ENCODE peak calls at places on chromosomes 13 and 19, in four cellular contexts. J is A172; Q is activated CD4-positive, alpha-beta T cell treated with anti-CD3 and anti-CD28 coated beads for 4 hours; R is retina. C is an unnamed sample.

GRCh38 chr13:32427852-32428580 is at the start of gene N4BP2L1:
- DNase-seq in J (peak), Q (peak), R (peak), C (peak)

GRCh38 chr13:48156466-48156865 is 61.6 kb upstream of the MED4 start:
- DNase-seq in J (peak), Q (peak), R (no peak), C (peak)

GRCh38 chr13:101399365-101399764 is 16.9 kb downstream of the NALCN start:
- DNase-seq in J (no peak), Q (no peak), R (no peak), C (no peak)

GRCh38 chr13:85520445-85520844 is 278.8 kb downstream of the SLITRK6 start:
- DNase-seq in J (no peak), Q (no peak), R (no peak), C (no peak)

GRCh38 chr19:48962029-48962848 is 2.9 kb upstream of the FTL start:
- DNase-seq in J (peak), Q (no peak), R (no peak), C (peak)

GRCh38 chr13:61728468-61728867 is 312.8 kb upstream of the PCDH20 start:
- DNase-seq in J (peak), Q (no peak), R (no peak), C (no peak)

GRCh38 chr19:34041922-34042521 is 130.3 kb upstream of the LSM14A start:
- DNase-seq in J (peak), Q (peak), R (peak), C (peak)

GRCh38 chr19:18023596-18024212 is 15.7 kb downstream of the ARRDC2 start:
- DNase-seq in J (no peak), Q (peak), R (no peak), C (no peak)

GRCh38 chr13:41742917-41743552 is 217.9 kb downstream of the VWA8 start:
- DNase-seq in J (no peak), Q (no peak), R (no peak), C (no peak)

GRCh38 chr13:114101325-114101821 is 31.1 kb downstream of the RASA3 start:
- DNase-seq in J (no peak), Q (no peak), R (peak), C (no peak)

GRCh38 chr19:8609210-8610040 is 1.1 kb downstream of the ADAMTS10 start:
- DNase-seq in J (peak), Q (no peak), R (peak), C (peak)

GRCh38 chr13:44354322-44354721 is 19.3 kb upstream of the SERP2 start:
- DNase-seq in J (no peak), Q (no peak), R (no peak), C (no peak)

GRCh38 chr19:46357846-46358583 is 11.1 kb downstream of the PPP5C start:
- DNase-seq in J (no peak), Q (no peak), R (no peak), C (no peak)

GRCh38 chr13:47251771-47252170 is 354.9 kb upstream of the HTR2A start:
- DNase-seq in J (no peak), Q (no peak), R (no peak), C (no peak)

GRCh38 chr19:35000647-35001501 is 751 bp downstream of the GRAMD1A start:
- DNase-seq in J (peak), Q (peak), R (peak), C (peak)

GRCh38 chr13:64206430-64207225 is 2791.0 kb upstream of the PCDH20 start:
- DNase-seq in J (no peak), Q (no peak), R (no peak), C (no peak)

GRCh38 chr19:14530005-14530348 is 583 bp downstream of the TECR start:
- DNase-seq in J (no peak), Q (no peak), R (no peak), C (peak)

GRCh38 chr19:9956956-9957355 is 20.6 kb upstream of the OLFM2 start:
- DNase-seq in J (no peak), Q (no peak), R (no peak), C (no peak)

GRCh38 chr13:24178847-24179845 is 18.6 kb downstream of the SPATA13 start:
- DNase-seq in J (no peak), Q (no peak), R (no peak), C (no peak)

GRCh38 chr13:52160053-52160452 is 656 bp upstream of the NEK3 start:
- DNase-seq in J (no peak), Q (no peak), R (no peak), C (no peak)

GRCh38 chr19:30799854-30800755 is 427.9 kb downstream of the ZNF536 start:
- DNase-seq in J (no peak), Q (peak), R (peak), C (peak)

C was measured in glutamatergic neuron.